ENCODE peak calls at places on chromosome 16, in six cellular contexts. X, B, U, J, N and K are unnamed samples.

GRCh38 chr16:75566889-75567255 is 693 bp downstream of the GABARAPL2 start:
- DNase-seq in J (no peak), B (peak), U (no peak), X (no peak), N (peak), K (no peak)

GRCh38 chr16:80611171-80611929 is 70.6 kb downstream of the DYNLRB2 start:
- DNase-seq in N (no peak), U (no peak), X (no peak), B (no peak), J (no peak), K (no peak)

GRCh38 chr16:65372171-65372570 is 250.3 kb upstream of the CDH11 start:
- DNase-seq in B (no peak), X (no peak), J (no peak), U (no peak), N (no peak), K (no peak)

GRCh38 chr16:9837481-9837880 is 344.7 kb downstream of the GRIN2A start:
- DNase-seq in B (no peak), N (no peak), U (no peak), X (no peak), J (no peak), K (no peak)

GRCh38 chr16:7097537-7097936 is 235.1 kb upstream of the RBFOX1 start:
- DNase-seq in U (no peak), J (no peak), B (no peak), N (no peak), X (no peak), K (no peak)

GRCh38 chr16:53737563-53737962 is 33.6 kb downstream of the FTO start:
- DNase-seq in U (no peak), B (no peak), X (no peak), J (no peak), N (no peak), K (no peak)

GRCh38 chr16:68289621-68290329 is 21.0 kb downstream of the SLC7A6OS start:
- DNase-seq in U (no peak), J (peak), B (no peak), X (no peak), N (no peak), K (no peak)

GRCh38 chr16:87461466-87461975 is 31.3 kb downstream of the ZCCHC14 start:
- DNase-seq in B (no peak), J (peak), U (peak), N (peak), X (peak), K (peak)

GRCh38 chr16:89545831-89546574 is 14.5 kb upstream of the RPL13 start:
- DNase-seq in B (no peak), J (no peak), U (no peak), N (no peak), X (no peak), K (no peak)

GRCh38 chr16:12089492-12090161 is 113.1 kb downstream of the SNX29 start:
- DNase-seq in J (peak), X (peak), U (peak), B (peak), N (peak), K (peak)

GRCh38 chr16:81804134-81804610 is 25.1 kb downstream of the PLCG2 start:
- DNase-seq in U (no peak), N (no peak), J (no peak), B (no peak), X (no peak), K (no peak)

GRCh38 chr16:27579086-27579980 is 29.4 kb downstream of the KATNIP start:
- DNase-seq in N (peak), B (no peak), J (no peak), X (no peak), U (no peak), K (peak)

GRCh38 chr16:19223235-19223847 is 55.3 kb downstream of the SYT17 start:
- DNase-seq in N (peak), U (no peak), B (no peak), J (no peak), X (no peak), K (peak)

GRCh38 chr16:25064967-25065366 is 46.6 kb upstream of the LCMT1 start:
- DNase-seq in N (no peak), X (no peak), J (no peak), U (no peak), B (no peak), K (no peak)

GRCh38 chr16:19127674-19128131 is 13.9 kb downstream of the ITPRIPL2 start:
- DNase-seq in U (no peak), B (no peak), X (no peak), N (no peak), J (no peak), K (no peak)

GRCh38 chr16:86634290-86634689 is 55.9 kb downstream of the FOXL1 start:
- DNase-seq in X (no peak), N (no peak), U (no peak), J (peak), B (peak), K (peak)

GRCh38 chr16:30409125-30410060 is 2.0 kb downstream of the ZNF771 start:
- DNase-seq in J (peak), X (peak), U (peak), N (peak), B (peak), K (peak)

GRCh38 chr16:66458292-66458691 is 31.2 kb downstream of the BEAN1 start:
- DNase-seq in X (no peak), N (no peak), B (no peak), U (no peak), J (no peak), K (no peak)
- H3K4me3 ChIP-seq in X (no peak), N (no peak), B (no peak), U (no peak), J (no peak), K (no peak)

GRCh38 chr16:20347666-20348364 is 4.7 kb downstream of the UMOD start:
- DNase-seq in N (no peak), B (no peak), U (no peak), J (no peak), X (no peak), K (no peak)

GRCh38 chr16:20348365-20349185 is 3.9 kb downstream of the UMOD start:
- DNase-seq in X (no peak), B (no peak), N (no peak), J (no peak), U (no peak), K (no peak)

GRCh38 chr16:20352615-20353014 is at the start of gene UMOD:
- DNase-seq in U (no peak), B (no peak), X (no peak), N (no peak), J (no peak), K (no peak)

GRCh38 chr16:20353379-20353778 is 864 bp upstream of the UMOD start:
- DNase-seq in J (no peak), X (no peak), N (no peak), U (no peak), B (no peak), K (no peak)

GRCh38 chr16:20349615-20350014 is 2.9 kb downstream of the UMOD start:
- DNase-seq in N (no peak), X (no peak), U (no peak), B (no peak), J (no peak), K (no peak)
- TF ChIP-seq CTCF in N (no peak), X (no peak), U (no peak), B (no peak), J (no peak), K (no peak)

GRCh38 chr16:149024-149675 is 3.3 kb upstream of the HBZ start:
- DNase-seq in N (no peak), X (no peak), J (peak), B (peak), U (no peak), K (peak)
- H3K4me3 ChIP-seq in N (no peak), X (no peak), J (no peak), B (no peak), U (no peak), K (no peak)

DNA sequence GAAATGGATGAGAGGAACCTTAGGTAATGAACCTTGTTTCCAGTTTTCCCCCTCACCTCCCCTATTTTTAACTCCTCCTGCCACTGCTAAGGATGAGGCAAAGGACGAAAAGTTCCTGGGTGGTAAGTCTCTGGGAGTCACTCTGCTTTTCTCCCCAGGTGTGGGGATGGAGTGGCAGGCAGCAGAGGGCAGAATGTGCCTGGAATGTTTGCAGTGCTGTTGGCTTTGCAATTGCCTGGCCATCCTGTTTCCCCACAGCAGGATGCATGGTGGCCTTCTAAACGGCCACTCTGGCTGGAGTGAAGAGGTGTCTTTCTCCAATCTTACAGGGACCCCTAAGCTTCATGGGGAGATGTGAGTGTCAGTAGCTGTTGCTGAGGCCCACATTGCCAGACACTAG is 432.5 kb upstream of the ZFHX3 start:
- DNase-seq in B (no peak), N (no peak), X (no peak), J (no peak), U (no peak), K (no peak)
- TF ChIP-seq CTCF in B (no peak), N (no peak), X (no peak), J (no peak), U (no peak), K (no peak)

GRCh38 chr16:50548659-50549560 is 714 bp downstream of the NKD1 start:
- DNase-seq in N (peak), X (no peak), J (no peak), U (no peak), B (no peak), K (no peak)
- H3K4me3 ChIP-seq in N (peak), X (peak), J (peak), U (peak), B (peak), K (peak)

GRCh38 chr16:66740010-66740409 is 11.4 kb downstream of the DYNC1LI2 start:
- DNase-seq in U (no peak), J (peak), X (no peak), B (peak), N (no peak), K (peak)
- TF ChIP-seq CTCF in U (peak), J (peak), X (peak), B (peak), N (peak), K (peak)

GRCh38 chr16:14364112-14364385 is 266.0 kb downstream of the PARN start:
- DNase-seq in N (no peak), B (no peak), J (no peak), U (no peak), X (no peak), K (no peak)

GRCh38 chr16:14364386-14365199 is 265.5 kb downstream of the PARN start:
- DNase-seq in N (peak), J (peak), X (no peak), U (no peak), B (peak), K (peak)

GRCh38 chr16:14365200-14365851 is 264.7 kb downstream of the PARN start:
- DNase-seq in U (no peak), B (no peak), X (no peak), N (no peak), J (peak), K (no peak)

GRCh38 chr16:14360326-14361037 is 269.6 kb downstream of the PARN start:
- DNase-seq in X (no peak), J (no peak), N (no peak), B (no peak), U (no peak), K (no peak)

DNA sequence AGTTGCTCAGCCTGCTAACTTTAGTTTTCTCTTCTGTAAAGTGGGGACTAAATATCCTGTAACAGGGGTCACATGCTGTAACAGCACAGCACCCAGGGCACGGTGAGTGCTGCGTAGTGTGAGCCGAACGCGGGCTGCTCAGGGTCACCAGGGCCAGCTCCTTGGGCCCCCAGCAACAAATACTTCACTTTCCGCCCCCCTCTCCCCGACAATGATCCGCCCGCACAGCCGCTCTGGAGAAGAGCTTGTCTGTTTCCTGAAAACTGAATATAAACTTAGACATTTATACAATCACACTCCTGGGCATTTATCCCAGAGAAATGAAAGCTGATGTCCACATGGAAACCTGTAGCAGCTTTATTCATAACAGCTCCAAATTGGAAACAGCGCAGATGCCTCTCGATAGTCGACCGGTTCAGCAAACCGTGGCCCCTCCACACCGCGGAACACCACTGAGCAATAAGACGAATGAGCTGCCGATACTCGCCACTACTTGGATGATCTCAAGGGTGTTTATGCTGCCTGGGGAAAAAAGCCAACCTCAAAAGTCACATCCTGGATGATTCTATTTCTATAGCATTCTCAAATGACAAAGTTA is 267.2 kb downstream of the PARN start:
- DNase-seq in N (no peak), X (no peak), U (no peak), J (peak), B (peak), K (peak)
- H3K4me3 ChIP-seq in N (no peak), X (no peak), U (peak), J (no peak), B (peak), K (no peak)